ENCODE peak calls at places on chromosomes 3 and 15, in four cellular contexts. B is K562, J is A549, S is IMR-90. Y is an unnamed sample.

GRCh38 chr3:55959681-55960080 is 472.6 kb upstream of the WNT5A start:
- DNase-seq in S (no peak), J (no peak), B (no peak), Y (no peak)

GRCh38 chr3:123202451-123202850 is 708 bp downstream of the SEC22A start:
- DNase-seq in S (peak; percentile 2), J (peak; percentile 36), B (no peak), Y (no peak)

GRCh38 chr15:25181290-25182097 is 226.7 kb downstream of the SNRPN start:
- DNase-seq in B (no peak), J (no peak), S (no peak), Y (no peak)

GRCh38 chr15:89419370-89419984 is 76.9 kb downstream of the RHCG start:
- DNase-seq in B (peak; percentile 69), J (peak; percentile 48), S (peak; percentile 27), Y (no peak)

GRCh38 chr15:24054547-24055245 is 367.6 kb upstream of the NDN start:
- DNase-seq in J (no peak), B (no peak), S (no peak), Y (no peak)

GRCh38 chr3:99896482-99896881 is 78.8 kb downstream of the CMSS1 start:
- DNase-seq in S (no peak), B (no peak), J (no peak), Y (no peak)

GRCh38 chr3:59237121-59237520 is 187.3 kb upstream of the CFAP20DC start:
- DNase-seq in S (peak; percentile 62), B (no peak), J (no peak), Y (no peak)

GRCh38 chr3:182323898-182324297 is 469.4 kb upstream of the ATP11B start:
- DNase-seq in S (no peak), B (no peak), J (no peak), Y (no peak)

GRCh38 chr3:16550676-16551341 is 37.3 kb upstream of the RFTN1 start:
- DNase-seq in B (peak; percentile 75), J (peak; percentile 67), S (peak; percentile 88), Y (peak; percentile 81)

GRCh38 chr3:89847955-89848354 is 740.5 kb downstream of the EPHA3 start:
- DNase-seq in B (no peak), J (no peak), S (no peak), Y (no peak)

GRCh38 chr3:89851974-89852621 is 744.7 kb downstream of the EPHA3 start:
- DNase-seq in J (no peak), S (peak; percentile 14), B (no peak), Y (no peak)
- TF ChIP-seq ELK1 in J (no peak), S (no peak), B (no peak), Y (no peak)

GRCh38 chr15:59999064-59999377 is 5.1 kb upstream of the FOXB1 start:
- DNase-seq in B (no peak), J (no peak), S (no peak), Y (no peak)
- TF ChIP-seq ELK1 in B (no peak), J (no peak), S (no peak), Y (no peak)

DNA sequence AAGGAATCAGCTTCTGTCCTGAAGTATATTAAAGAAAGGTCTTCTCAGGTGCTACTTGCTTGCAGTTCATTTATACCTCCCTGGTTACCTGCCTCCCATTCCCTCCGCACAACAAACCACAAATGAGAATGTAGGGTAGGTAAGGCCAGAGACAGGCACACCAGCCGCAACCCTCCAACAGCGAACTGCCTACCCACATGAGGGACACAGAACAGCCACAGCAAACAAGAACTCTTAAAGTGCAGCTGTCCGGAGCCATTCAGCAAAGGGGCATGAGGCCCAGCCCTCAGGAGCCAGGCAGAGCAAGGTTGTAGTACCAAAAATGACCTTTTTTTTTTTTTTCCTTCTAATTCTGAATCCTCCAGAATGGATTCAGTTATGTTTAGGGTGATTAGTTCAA is 52.4 kb downstream of the SPSB4 start:
- DNase-seq in B (no peak), J (no peak), S (no peak), Y (no peak)
- TF ChIP-seq ELK1 in B (no peak), J (no peak), S (no peak), Y (no peak)

GRCh38 chr3:129599607-129600006 is 6.9 kb downstream of the PLXND1 start:
- DNase-seq in J (no peak), S (peak; percentile 82), B (peak; percentile 54), Y (no peak)

GRCh38 chr3:129597792-129598381 is 8.6 kb downstream of the PLXND1 start:
- DNase-seq in B (no peak), J (no peak), S (peak; percentile 50), Y (no peak)

GRCh38 chr3:129600348-129600747 is 6.1 kb downstream of the PLXND1 start:
- DNase-seq in B (no peak), J (no peak), S (no peak), Y (no peak)

GRCh38 chr3:129598484-129598883 is 8.0 kb downstream of the PLXND1 start:
- DNase-seq in S (no peak), B (no peak), J (no peak), Y (no peak)

GRCh38 chr3:129599073-129599472 is 7.4 kb downstream of the PLXND1 start:
- DNase-seq in S (no peak), B (no peak), J (no peak), Y (no peak)
- TF ChIP-seq ELK1 in S (no peak), B (no peak), J (no peak), Y (no peak)

GRCh38 chr15:77506311-77507150 is 85.8 kb downstream of the HMG20A start:
- DNase-seq in J (no peak), B (peak; percentile 26), S (no peak), Y (no peak)

GRCh38 chr15:77510066-77511044 is 89.7 kb downstream of the HMG20A start:
- DNase-seq in B (no peak), S (no peak), J (no peak), Y (no peak)

GRCh38 chr15:77507911-77508310 is 87.2 kb downstream of the HMG20A start:
- DNase-seq in S (peak; percentile 59), J (no peak), B (no peak), Y (no peak)

GRCh38 chr15:77507151-77507847 is 86.6 kb downstream of the HMG20A start:
- DNase-seq in J (no peak), B (no peak), S (no peak), Y (no peak)

DNA sequence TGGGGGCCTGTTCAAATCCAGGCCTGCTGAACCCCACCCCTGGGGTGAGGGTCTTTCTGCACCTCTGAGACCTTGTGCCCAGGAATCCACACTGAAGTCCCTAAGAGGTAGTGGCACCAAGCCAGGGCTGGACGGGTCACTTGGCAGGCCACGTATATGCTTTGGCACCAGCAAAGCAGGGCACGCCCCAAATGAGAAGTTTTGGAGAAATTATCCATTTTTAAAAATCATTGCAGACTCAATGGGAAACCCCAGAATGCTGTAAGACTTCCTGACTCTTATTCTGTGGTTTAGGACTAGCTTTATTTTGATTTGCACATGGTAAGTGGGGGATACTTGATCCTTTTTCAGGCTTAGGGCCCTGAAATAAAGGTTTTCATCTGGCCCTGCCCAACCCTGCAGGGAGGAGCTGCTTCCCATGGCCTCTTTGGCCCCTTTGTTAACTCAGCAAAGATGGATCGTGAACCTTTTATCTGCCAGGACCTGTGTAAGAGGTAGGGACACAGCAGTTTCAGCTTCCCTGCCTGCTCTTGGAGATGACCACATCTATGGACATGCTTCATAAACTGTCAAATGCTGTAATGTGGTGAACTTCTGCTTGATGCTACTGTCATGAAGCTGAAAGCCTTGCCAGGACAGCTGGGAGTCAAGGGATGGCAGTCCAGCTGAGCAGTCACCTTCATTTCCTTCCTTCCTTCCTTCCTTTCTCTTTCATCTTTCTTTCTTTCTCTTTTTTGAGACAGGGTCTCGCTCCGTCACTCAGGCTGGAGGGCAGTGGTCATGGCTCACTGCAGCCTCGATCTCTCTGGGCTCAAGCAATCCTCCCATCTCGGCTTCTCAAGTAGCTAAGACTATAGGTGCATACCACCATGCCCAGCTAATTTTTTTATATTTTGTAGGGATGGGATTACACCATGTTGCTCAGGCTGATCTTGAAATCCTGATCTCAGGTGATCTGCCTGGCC is 88.1 kb downstream of the HMG20A start:
- DNase-seq in J (no peak), S (peak; percentile 71), B (no peak), Y (no peak)
- TF ChIP-seq ELK1 in J (no peak), S (no peak), B (no peak), Y (no peak)

GRCh38 chr3:134710313-134710680 is 59.5 kb upstream of the KY start:
- DNase-seq in S (no peak), B (no peak), J (no peak), Y (no peak)

GRCh38 chr3:134709076-134709475 is 58.3 kb upstream of the KY start:
- DNase-seq in J (no peak), B (no peak), S (no peak), Y (no peak)

GRCh38 chr3:134708671-134709070 is 57.8 kb upstream of the KY start:
- DNase-seq in S (peak; percentile 67), J (no peak), B (no peak), Y (no peak)

GRCh38 chr3:134711284-134711683 is 60.5 kb upstream of the KY start:
- DNase-seq in S (peak; percentile 8), B (no peak), J (no peak), Y (no peak)

GRCh38 chr3:134709563-134710312 is 58.9 kb upstream of the KY start:
- DNase-seq in S (no peak), J (no peak), B (no peak), Y (no peak)
- TF ChIP-seq ELK1 in S (no peak), J (no peak), B (no peak), Y (no peak)

DNA sequence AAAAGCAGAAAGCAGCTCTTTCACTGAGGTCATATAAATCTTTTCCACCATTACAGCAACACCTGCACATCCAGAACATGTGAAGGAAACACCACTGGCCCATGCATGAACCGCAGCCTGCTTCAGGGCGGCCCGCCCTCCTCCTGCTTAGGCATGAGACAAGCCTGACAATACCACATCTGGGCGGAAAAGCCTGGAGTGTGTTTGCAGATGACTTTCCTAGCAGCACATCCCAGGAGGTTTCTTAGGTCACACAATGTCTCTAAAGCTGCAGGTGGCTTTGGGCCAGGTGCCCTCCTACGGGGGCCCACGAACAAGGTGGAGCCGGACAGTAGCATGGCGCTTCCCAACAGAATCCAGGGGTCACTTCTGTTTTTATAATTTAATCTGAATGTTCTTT is 19.6 kb downstream of the CYFIP1 start:
- DNase-seq in J (no peak), S (no peak), B (no peak), Y (no peak)
- TF ChIP-seq ELK1 in J (no peak), S (no peak), B (no peak), Y (no peak)

Y was measured in GM12878.